ENCODE peak calls at places on chromosomes 6 and 20, in seven cellular contexts. U is IMR-90, I is H9, R is H1, S is mesendoderm, N is neuronal stem cell, V is trophoblast cell. O is an unnamed sample.

GRCh38 chr20:1396702-1397101 is 3.8 kb upstream of the FKBP1A start:
- DNase-seq in V (no peak), U (no peak), S (no peak), N (no peak), I (no peak), R (no peak), O (no peak)

GRCh38 chr6:163652328-163652727 is 237.8 kb downstream of the QKI start:
- DNase-seq in V (no peak), S (no peak), U (no peak), N (no peak), I (no peak), R (no peak), O (no peak)

GRCh38 chr6:148983366-148983765 is 236.5 kb downstream of the UST start:
- DNase-seq in I (no peak), V (no peak), S (no peak), R (no peak), U (no peak), N (no peak), O (no peak)

GRCh38 chr6:164007881-164008280 is 593.4 kb downstream of the QKI start:
- DNase-seq in S (no peak), I (no peak), V (peak), U (no peak), R (no peak), N (no peak), O (no peak)

GRCh38 chr6:121201108-121201507 is 133.2 kb downstream of the TBC1D32 start:
- DNase-seq in N (no peak), S (peak), R (no peak), U (peak), I (no peak), V (peak), O (no peak)

GRCh38 chr6:6315660-6316059 is 4.8 kb downstream of the F13A1 start:
- DNase-seq in U (peak), V (peak), S (peak), I (peak), R (peak), N (peak), O (peak)

GRCh38 chr6:108133594-108134179 is 32.1 kb upstream of the NR2E1 start:
- DNase-seq in R (peak), I (peak), V (peak), N (peak), U (peak), S (peak), O (peak)

GRCh38 chr6:167838207-167838748 is 11.6 kb downstream of the AFDN start:
- DNase-seq in N (no peak), U (no peak), R (no peak), I (no peak), V (no peak), S (no peak), O (no peak)

GRCh38 chr6:88268508-88268907 is 102.4 kb upstream of the CNR1 start:
- DNase-seq in U (no peak), V (no peak), N (no peak), S (peak), R (no peak), I (no peak), O (no peak)

GRCh38 chr6:7434672-7435071 is 45.1 kb downstream of the RIOK1 start:
- DNase-seq in U (no peak), I (no peak), V (no peak), R (no peak), N (no peak), S (no peak), O (no peak)

GRCh38 chr6:131213501-131213990 is 78.3 kb downstream of the AKAP7 start:
- DNase-seq in R (no peak), U (peak), N (no peak), S (no peak), V (no peak), I (no peak), O (peak)

GRCh38 chr6:89792881-89793280 is 26.7 kb downstream of the MDN1 start:
- DNase-seq in R (no peak), V (peak), I (peak), U (peak), N (no peak), S (peak), O (peak)

GRCh38 chr6:73802366-73802765 is 106.4 kb downstream of the CD109 start:
- DNase-seq in I (no peak), R (no peak), S (no peak), V (no peak), N (no peak), U (peak), O (no peak)

GRCh38 chr20:49886571-49887203 is 28.6 kb downstream of the SPATA2 start:
- DNase-seq in R (no peak), I (no peak), S (no peak), V (no peak), N (no peak), U (no peak), O (no peak)

GRCh38 chr20:667351-668034 is 8.1 kb downstream of the SCRT2 start:
- DNase-seq in R (peak), N (no peak), I (peak), U (peak), V (peak), S (peak), O (peak)

GRCh38 chr6:87590989-87591388 is 1.1 kb downstream of the ORC3 start:
- DNase-seq in V (no peak), S (no peak), R (no peak), U (peak), I (no peak), N (no peak), O (peak)

GRCh38 chr6:3297909-3298308 is 39.2 kb downstream of the PSMG4 start:
- DNase-seq in R (no peak), U (no peak), N (no peak), V (no peak), S (peak), I (no peak), O (no peak)

GRCh38 chr6:138465007-138465645 is 34.2 kb downstream of the NHSL1 start:
- DNase-seq in I (no peak), U (peak), N (no peak), R (no peak), V (peak), S (peak), O (peak)

GRCh38 chr6:166775180-166775922 is 148.3 kb upstream of the RPS6KA2 start:
- DNase-seq in R (peak), I (peak), U (peak), V (peak), N (peak), S (peak), O (peak)

GRCh38 chr20:40016884-40017283 is 672.2 kb downstream of the MAFB start:
- DNase-seq in U (no peak), I (no peak), S (no peak), V (no peak), R (no peak), N (no peak), O (no peak)

GRCh38 chr20:40073535-40074111 is 615.4 kb downstream of the MAFB start:
- DNase-seq in R (peak), V (no peak), U (no peak), I (peak), S (peak), N (no peak), O (peak)

GRCh38 chr20:60135276-60135675 is 177.1 kb downstream of the CDH26 start:
- DNase-seq in R (no peak), N (no peak), V (no peak), U (no peak), I (no peak), S (no peak), O (no peak)

GRCh38 chr20:881051-881820 is 34.9 kb downstream of the ANGPT4 start:
- DNase-seq in U (peak), I (no peak), V (no peak), R (no peak), N (no peak), S (peak), O (peak)

GRCh38 chr6:39389372-39389767 is 66.9 kb upstream of the KCNK16 start:
- DNase-seq in I (no peak), S (peak), U (no peak), N (peak), R (no peak), V (no peak), O (peak)

GRCh38 chr6:23600118-23600517 is 525.9 kb upstream of the NRSN1 start:
- DNase-seq in U (no peak), S (no peak), V (no peak), I (no peak), R (no peak), N (no peak), O (no peak)

GRCh38 chr6:68087399-68088133 is 547.5 kb upstream of the ADGRB3 start:
- DNase-seq in U (no peak), V (no peak), S (no peak), I (no peak), N (no peak), R (no peak), O (peak)

GRCh38 chr20:7627734-7628663 is 312.3 kb downstream of the HAO1 start:
- DNase-seq in N (no peak), V (no peak), R (no peak), S (no peak), U (no peak), I (no peak), O (no peak)

GRCh38 chr6:165782124-165782523 is 119.1 kb upstream of the PDE10A start:
- DNase-seq in V (no peak), U (no peak), I (no peak), S (no peak), R (no peak), N (no peak), O (no peak)

GRCh38 chr6:34512738-34513115 is 43.4 kb downstream of the SPDEF start:
- DNase-seq in S (no peak), R (no peak), N (no peak), V (no peak), U (no peak), I (no peak), O (peak)

GRCh38 chr6:75278474-75279077 is 6.0 kb downstream of the TMEM30A start:
- DNase-seq in U (no peak), S (no peak), V (no peak), R (no peak), N (no peak), I (no peak), O (no peak)
- H2AK5ac ChIP-seq in U (peak), S (no peak), V (no peak), R (no peak), N (no peak), I (no peak), O (no peak)

DNA sequence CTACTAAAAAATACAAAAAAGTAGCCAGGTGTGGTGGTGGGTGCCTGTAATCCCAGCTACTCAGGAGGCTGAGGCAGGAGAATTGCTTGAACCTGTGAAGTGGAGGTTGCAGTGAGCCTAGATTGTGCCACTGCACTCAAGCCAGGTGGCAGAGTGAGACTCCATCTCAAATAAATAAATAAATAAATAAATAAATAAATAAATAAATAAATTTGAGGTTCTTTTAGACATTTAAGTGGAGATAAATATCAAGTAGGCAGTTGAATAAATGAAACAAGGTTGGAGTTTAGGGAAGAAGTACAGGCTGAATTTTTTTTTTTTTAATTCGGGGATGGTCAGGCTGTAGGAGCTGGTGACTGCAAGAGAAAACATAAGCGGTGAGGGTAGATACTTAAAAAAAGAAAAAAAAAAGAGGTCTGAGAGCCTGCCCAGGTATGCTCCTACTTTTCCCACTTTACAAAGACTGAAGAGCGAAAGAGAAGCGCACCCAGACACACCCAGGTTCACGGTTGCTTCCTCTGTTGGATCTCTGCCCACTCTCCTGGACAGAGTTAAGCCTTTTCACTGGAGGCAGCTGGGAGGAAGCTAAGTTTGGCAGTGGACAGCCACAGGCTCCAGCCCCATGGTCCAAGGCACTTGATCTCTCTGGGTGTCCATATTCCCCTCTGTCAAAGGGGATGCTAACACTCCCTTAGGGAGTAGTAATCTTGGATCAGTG is 100.9 kb upstream of the PRDM1 start:
- DNase-seq in I (no peak), V (no peak), U (no peak), R (no peak), S (no peak), N (no peak), O (peak)
- H2AK5ac ChIP-seq in I (no peak), V (no peak), U (no peak), R (no peak), S (no peak), N (no peak), O (no peak)

GRCh38 chr6:1267790-1268762 is 43.8 kb upstream of the FOXQ1 start:
- DNase-seq in R (no peak), N (no peak), U (no peak), V (no peak), I (no peak), S (no peak), O (no peak)

GRCh38 chr6:1264619-1265445 is 47.1 kb upstream of the FOXQ1 start:
- DNase-seq in V (no peak), I (no peak), N (no peak), U (no peak), S (no peak), R (no peak), O (no peak)

GRCh38 chr6:1267057-1267732 is 44.7 kb upstream of the FOXQ1 start:
- DNase-seq in S (no peak), N (no peak), U (no peak), I (no peak), R (no peak), V (no peak), O (peak)

GRCh38 chr6:1263850-1264377 is 48.0 kb upstream of the FOXQ1 start:
- DNase-seq in S (no peak), I (no peak), U (no peak), R (no peak), N (no peak), V (no peak), O (no peak)

DNA sequence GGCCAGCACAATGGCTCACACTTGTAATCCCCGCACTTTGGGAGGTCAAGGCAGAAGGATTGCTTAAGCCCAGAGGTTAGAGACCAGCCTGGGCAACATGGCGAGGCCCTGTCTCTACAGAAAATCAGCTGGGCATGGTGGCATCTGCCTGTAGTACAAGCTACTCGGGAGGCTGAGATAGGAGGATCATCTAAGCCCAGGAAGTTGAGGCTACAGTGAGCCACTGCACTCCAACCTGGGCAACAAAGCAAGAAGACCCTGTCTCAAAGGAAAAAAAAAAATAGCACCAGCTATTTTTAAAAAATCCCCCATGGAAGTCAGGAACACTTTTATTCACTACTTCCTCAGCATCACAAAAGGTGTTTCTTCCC is 45.2 kb upstream of the FOXQ1 start:
- DNase-seq in S (no peak), V (no peak), N (no peak), R (no peak), U (no peak), I (no peak), O (no peak)
- H2AK5ac ChIP-seq in S (no peak), V (no peak), N (no peak), R (no peak), U (no peak), I (no peak), O (no peak)

GRCh38 chr20:43446361-43446879 is 11.3 kb upstream of the SRSF6 start:
- DNase-seq in R (no peak), V (no peak), U (no peak), I (no peak), S (no peak), N (no peak), O (no peak)

GRCh38 chr20:43444107-43444506 is 13.6 kb upstream of the SRSF6 start:
- DNase-seq in I (peak), U (no peak), S (peak), R (no peak), N (no peak), V (no peak), O (no peak)

GRCh38 chr20:43438578-43439316 is 18.9 kb upstream of the SRSF6 start:
- DNase-seq in V (no peak), U (no peak), R (no peak), S (no peak), N (no peak), I (no peak), O (no peak)

GRCh38 chr20:43440531-43440930 is 17.2 kb upstream of the SRSF6 start:
- DNase-seq in R (no peak), U (no peak), I (no peak), S (no peak), N (no peak), V (no peak), O (no peak)

DNA sequence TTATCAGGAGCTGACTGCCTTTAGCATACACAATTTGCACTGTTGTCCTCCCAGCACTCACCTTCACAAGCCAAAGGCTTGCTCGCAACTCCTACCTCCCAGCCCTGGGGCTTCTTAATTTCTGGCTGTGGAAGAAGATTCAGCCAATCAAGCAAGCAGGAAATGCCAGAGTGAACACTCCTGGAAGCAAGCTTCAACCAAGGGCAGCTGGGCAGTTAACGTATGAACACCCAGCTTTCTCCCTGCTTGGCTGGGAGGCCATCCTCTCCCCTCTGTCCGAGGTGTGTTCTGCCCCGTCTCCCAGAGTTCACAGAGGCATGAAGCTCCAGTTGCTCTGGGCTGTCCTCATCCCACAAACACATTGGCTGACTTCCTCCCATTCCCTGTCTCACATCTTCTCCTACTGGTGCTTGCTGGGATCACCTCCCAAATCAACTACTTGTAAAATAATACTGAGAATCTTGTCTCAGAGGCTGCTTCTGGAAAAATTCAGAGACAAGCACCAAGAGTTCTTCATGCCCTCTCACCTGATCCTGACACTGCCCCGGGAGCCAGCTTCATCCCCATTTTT is 15.3 kb upstream of the SRSF6 start:
- DNase-seq in U (peak), S (peak), V (no peak), N (no peak), R (no peak), I (peak), O (no peak)
- H2AK5ac ChIP-seq in U (no peak), S (no peak), V (no peak), N (no peak), R (no peak), I (no peak), O (no peak)

DNA sequence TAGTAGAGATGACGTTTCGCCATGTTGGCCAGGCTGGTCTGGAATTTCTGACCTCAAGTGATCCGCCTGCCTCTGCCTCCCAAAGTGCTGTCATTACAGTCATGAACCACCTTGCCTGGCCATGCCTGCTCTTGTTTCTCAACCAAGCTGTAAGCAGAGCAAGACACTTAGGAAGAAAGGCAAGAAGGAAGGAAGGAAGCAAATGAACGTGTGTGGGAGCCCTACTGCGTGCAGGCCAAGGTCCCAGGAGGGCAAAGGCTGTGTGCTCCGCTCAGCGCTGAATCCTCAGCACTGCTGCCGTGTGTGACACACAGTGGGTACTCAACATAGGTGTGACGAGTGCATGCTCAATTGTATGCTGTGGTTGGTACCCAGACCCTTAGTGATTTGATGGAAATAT is 47.4 kb downstream of the SULF2 start:
- DNase-seq in R (no peak), U (no peak), S (no peak), V (no peak), N (no peak), I (no peak), O (no peak)
- H2AK5ac ChIP-seq in R (no peak), U (no peak), S (no peak), V (no peak), N (no peak), I (no peak), O (no peak)

GRCh38 chr6:111105578-111105977 is 18.3 kb downstream of the SLC16A10 start:
- DNase-seq in N (no peak), V (no peak), S (no peak), U (peak), I (no peak), R (no peak), O (no peak)

GRCh38 chr6:111101987-111102386 is 14.7 kb downstream of the SLC16A10 start:
- DNase-seq in R (no peak), U (no peak), S (no peak), V (no peak), N (no peak), I (no peak), O (no peak)

DNA sequence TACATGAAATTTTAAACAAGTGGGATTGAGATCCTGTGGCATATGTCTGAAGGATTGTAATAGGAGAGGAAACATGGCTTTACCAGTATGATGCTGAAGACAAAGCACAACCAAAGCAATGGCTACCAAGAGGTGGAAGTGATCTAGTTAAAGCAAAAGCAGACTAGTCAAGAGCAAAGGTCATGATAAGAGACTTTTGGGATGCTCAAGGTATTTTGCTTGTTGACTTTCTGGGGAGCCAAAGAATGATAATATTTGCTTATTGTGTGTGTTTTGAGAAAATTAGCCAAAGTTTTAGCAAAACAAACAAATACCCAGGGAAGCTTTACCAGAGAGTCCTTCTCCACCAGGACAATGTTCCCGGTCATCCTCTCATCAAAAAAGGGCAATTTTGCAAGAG is 20.3 kb downstream of the SLC16A10 start:
- DNase-seq in N (no peak), R (no peak), U (no peak), V (no peak), I (no peak), S (no peak), O (no peak)
- H2AK5ac ChIP-seq in N (no peak), R (no peak), U (no peak), V (no peak), I (no peak), S (no peak), O (no peak)

DNA sequence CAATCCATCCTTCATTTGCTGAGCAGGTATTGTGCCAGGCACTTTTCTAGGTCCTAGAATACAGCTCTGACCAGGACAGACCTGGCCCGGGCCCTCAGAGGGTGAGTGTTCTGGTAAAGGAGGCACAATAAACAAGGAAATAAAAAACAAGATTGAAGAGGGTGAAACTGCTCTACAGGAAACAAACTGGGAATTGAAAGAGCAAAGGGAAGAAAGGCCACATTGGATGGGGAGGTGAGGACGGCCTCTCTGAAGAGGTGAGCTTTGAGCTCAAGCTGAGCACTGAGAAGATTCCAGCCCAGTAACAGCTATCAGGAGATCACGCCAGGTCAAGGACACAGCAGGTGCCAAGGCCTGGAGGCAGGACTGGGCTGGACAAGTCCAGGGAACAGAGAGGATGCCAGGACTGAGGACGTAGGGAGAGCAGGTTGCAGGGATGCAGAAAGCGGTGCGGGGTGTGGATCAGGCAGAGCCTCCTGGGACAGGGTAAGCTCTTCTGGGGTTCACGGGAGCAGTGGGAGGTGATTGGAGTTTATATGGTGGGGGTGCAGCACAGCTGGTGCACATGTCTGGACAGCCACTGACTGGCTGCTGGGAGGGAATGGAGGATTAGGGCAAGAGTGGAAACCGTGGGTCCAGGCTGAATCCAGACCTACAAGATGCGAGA is 433.3 kb downstream of the PREX1 start:
- DNase-seq in U (no peak), S (no peak), N (no peak), I (no peak), V (no peak), R (no peak), O (no peak)
- H2AK5ac ChIP-seq in U (no peak), S (no peak), N (peak), I (no peak), V (no peak), R (no peak), O (no peak)